ENCODE peak calls at places on chromosomes 5 and 9, in seven cellular contexts. One of them, this sample, is unnamed.

GRCh38 chr5:69048233-69048632 is 45.6 kb upstream of the SLC30A5 start:
- DNase-seq in BE2C: peak
- DNase-seq in CD8-positive, alpha-beta T cell: no peak
- DNase-seq in right lobe of liver: no peak
- DNase-seq in cardiac muscle cell: peak
- DNase-seq in GM04503: no peak
- DNase-seq in A549: peak
- DNase-seq in this sample: no peak

GRCh38 chr5:71658916-71659661 is 60.0 kb upstream of the CARTPT start:
- DNase-seq in GM04503: no peak
- DNase-seq in BE2C: no peak
- DNase-seq in CD8-positive, alpha-beta T cell: no peak
- DNase-seq in A549: peak
- DNase-seq in right lobe of liver: no peak
- DNase-seq in cardiac muscle cell: no peak
- DNase-seq in this sample: no peak

GRCh38 chr9:137030528-137030927 is 1.4 kb downstream of the FUT7 start:
- DNase-seq in CD8-positive, alpha-beta T cell: peak
- DNase-seq in right lobe of liver: peak
- DNase-seq in cardiac muscle cell: no peak
- DNase-seq in BE2C: no peak
- DNase-seq in GM04503: no peak
- DNase-seq in A549: no peak
- DNase-seq in this sample: no peak

GRCh38 chr9:129322641-129323375 is 144.7 kb upstream of the IER5L start:
- DNase-seq in right lobe of liver: peak
- DNase-seq in GM04503: no peak
- DNase-seq in BE2C: no peak
- DNase-seq in CD8-positive, alpha-beta T cell: no peak
- DNase-seq in A549: no peak
- DNase-seq in cardiac muscle cell: no peak
- DNase-seq in this sample: no peak

GRCh38 chr9:12764150-12764549 is 10.7 kb upstream of the LURAP1L start:
- DNase-seq in CD8-positive, alpha-beta T cell: no peak
- DNase-seq in right lobe of liver: no peak
- DNase-seq in cardiac muscle cell: no peak
- DNase-seq in BE2C: no peak
- DNase-seq in A549: no peak
- DNase-seq in GM04503: no peak
- DNase-seq in this sample: no peak

GRCh38 chr5:136207631-136208030 is 14.7 kb upstream of the SMIM32 start:
- DNase-seq in cardiac muscle cell: no peak
- DNase-seq in right lobe of liver: no peak
- DNase-seq in CD8-positive, alpha-beta T cell: no peak
- DNase-seq in BE2C: no peak
- DNase-seq in GM04503: no peak
- DNase-seq in A549: no peak
- DNase-seq in this sample: no peak

GRCh38 chr5:41772071-41772470 is 98.2 kb downstream of the OXCT1 start:
- DNase-seq in GM04503: no peak
- DNase-seq in right lobe of liver: no peak
- DNase-seq in CD8-positive, alpha-beta T cell: no peak
- DNase-seq in cardiac muscle cell: no peak
- DNase-seq in BE2C: peak
- DNase-seq in A549: no peak
- DNase-seq in this sample: no peak

GRCh38 chr5:113502073-113502472 is 11.4 kb upstream of the YTHDC2 start:
- DNase-seq in cardiac muscle cell: no peak
- DNase-seq in A549: no peak
- DNase-seq in BE2C: no peak
- DNase-seq in GM04503: no peak
- DNase-seq in CD8-positive, alpha-beta T cell: no peak
- DNase-seq in right lobe of liver: no peak
- DNase-seq in this sample: no peak

GRCh38 chr5:58462623-58463230 is 2.8 kb upstream of the PLK2 start:
- DNase-seq in CD8-positive, alpha-beta T cell: peak
- DNase-seq in BE2C: peak
- DNase-seq in right lobe of liver: no peak
- DNase-seq in A549: peak
- DNase-seq in cardiac muscle cell: peak
- DNase-seq in GM04503: no peak
- DNase-seq in this sample: peak